ENCODE peak calls at places on chromosomes 7 and 10, in five cellular contexts. D is H1, A is HepG2, J is HCT116, Q is SK-N-SH. O is an unnamed sample.

GRCh38 chr7:16616542-16616941 is 29.0 kb downstream of the ANKMY2 start:
- DNase-seq in D (no peak), A (no peak), J (no peak), Q (no peak), O (no peak)

GRCh38 chr7:107891619-107892366 is 810 bp downstream of the DLD start:
- DNase-seq in D (no peak), A (no peak), J (no peak), Q (no peak), O (no peak)

GRCh38 chr7:121273467-121274167 is 55.2 kb upstream of the WNT16 start:
- DNase-seq in D (no peak), A (no peak), J (no peak), Q (no peak), O (no peak)

GRCh38 chr7:68699090-68699711 is 899.1 kb upstream of the AUTS2 start:
- DNase-seq in D (no peak), A (no peak), J (no peak), Q (no peak), O (no peak)

GRCh38 chr10:61319550-61320256 is 133.5 kb downstream of the TMEM26 start:
- DNase-seq in D (no peak), A (no peak), J (no peak), Q (no peak), O (no peak)

GRCh38 chr7:122556873-122557542 is 141.9 kb downstream of the RNF133 start:
- DNase-seq in D (no peak), A (no peak), J (no peak), Q (no peak), O (no peak)

GRCh38 chr7:37732253-37732652 is 48.7 kb downstream of the GPR141 start:
- DNase-seq in D (peak), A (peak), J (peak), Q (peak), O (peak)

GRCh38 chr7:131235489-131236317 is 92.0 kb upstream of the MKLN1 start:
- DNase-seq in D (no peak), A (peak), J (peak), Q (peak), O (no peak)

GRCh38 chr7:137458399-137458798 is 114.9 kb upstream of the PTN start:
- DNase-seq in D (no peak), A (no peak), J (no peak), Q (no peak), O (no peak)

GRCh38 chr10:77844713-77845454 is 81.7 kb downstream of the DLG5 start:
- DNase-seq in D (no peak), A (no peak), J (peak), Q (no peak), O (peak)

GRCh38 chr7:50595538-50596102 is 30.4 kb upstream of the DDC start:
- DNase-seq in D (no peak), A (peak), J (peak), Q (peak), O (peak)

GRCh38 chr10:78462728-78463228 is 429.1 kb downstream of the RPS24 start:
- DNase-seq in D (no peak), A (no peak), J (no peak), Q (no peak), O (no peak)

GRCh38 chr10:113958631-113959382 is 84.9 kb upstream of the ADRB1 start:
- DNase-seq in D (no peak), A (peak), J (peak), Q (no peak), O (no peak)

GRCh38 chr7:132577206-132578049 is 1.2 kb upstream of the PLXNA4 start:
- DNase-seq in D (no peak), A (no peak), J (no peak), Q (peak), O (no peak)

GRCh38 chr10:47425813-47426419 is 41.8 kb upstream of the ZNF488 start:
- DNase-seq in D (no peak), A (no peak), J (no peak), Q (no peak), O (no peak)

GRCh38 chr10:17544465-17544864 is 72.7 kb downstream of the HACD1 start:
- DNase-seq in D (no peak), A (no peak), J (no peak), Q (no peak), O (no peak)

GRCh38 chr10:10626734-10627133 is 390.9 kb upstream of the CELF2 start:
- DNase-seq in D (no peak), A (no peak), J (no peak), Q (no peak), O (no peak)

GRCh38 chr7:18895456-18895855 is 222.0 kb downstream of the TWIST1 start:
- DNase-seq in D (no peak), A (no peak), J (peak), Q (no peak), O (no peak)

GRCh38 chr10:37379991-37380390 is 254.6 kb downstream of the ANKRD30A start:
- DNase-seq in D (no peak), A (no peak), J (no peak), Q (no peak), O (no peak)

GRCh38 chr7:2660359-2661095 is 27.5 kb upstream of the AMZ1 start:
- DNase-seq in D (no peak), A (no peak), J (no peak), Q (peak), O (no peak)

GRCh38 chr10:68876246-68876918 is 24.7 kb upstream of the DDX50 start:
- DNase-seq in D (no peak), A (peak), J (no peak), Q (no peak), O (peak)

DNA sequence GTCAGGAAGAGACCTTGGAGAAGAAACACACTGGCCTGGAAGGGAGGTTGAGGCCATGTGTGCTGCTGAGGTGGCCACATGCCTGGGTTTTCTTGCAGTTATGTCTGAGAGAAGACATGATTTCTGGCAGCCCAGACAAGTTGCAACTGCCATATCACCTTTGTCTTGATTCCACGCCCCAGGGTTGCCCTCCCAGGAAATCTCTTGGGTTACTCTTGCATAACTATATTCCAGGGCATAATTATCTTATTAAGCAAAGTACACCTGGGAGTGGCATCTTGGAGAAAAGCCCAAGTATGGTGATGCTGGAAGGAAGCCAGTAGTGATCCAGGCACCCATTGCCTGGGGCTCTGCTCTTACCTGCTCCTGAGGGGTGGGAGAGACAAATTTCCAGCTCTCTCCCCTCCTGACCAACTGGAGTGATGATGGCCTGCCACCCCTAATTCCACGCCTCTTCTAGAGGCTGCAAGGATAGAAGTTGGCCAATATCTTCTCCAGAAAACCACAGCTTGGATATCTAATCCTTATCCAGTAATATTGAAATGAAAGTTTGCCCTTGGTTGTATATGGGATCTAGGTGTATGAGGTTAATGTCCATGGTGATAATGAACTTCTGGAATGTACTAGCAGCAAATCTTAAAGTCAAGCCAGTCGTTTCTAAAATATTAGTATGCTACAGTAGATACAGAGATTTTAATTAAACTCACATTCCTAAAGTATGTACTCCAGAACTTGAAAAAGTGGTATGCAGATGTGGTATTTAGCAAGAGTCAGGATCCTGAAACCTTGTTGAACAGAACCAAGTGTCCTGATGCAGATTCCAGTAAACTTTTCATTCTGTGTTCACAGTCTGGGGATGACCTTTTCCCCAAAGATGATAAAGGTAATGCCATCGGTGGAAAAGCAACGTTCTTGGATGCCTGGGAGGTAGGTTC is 5.1 kb downstream of the AKR1B10 start:
- DNase-seq in D (no peak), A (no peak), J (no peak), Q (no peak), O (no peak)
- TF ChIP-seq JUND in D (no peak), A (no peak), J (no peak), Q (no peak), O (no peak)

GRCh38 chr7:15012135-15012534 is 109.6 kb upstream of the DGKB start:
- DNase-seq in D (no peak), A (no peak), J (no peak), Q (no peak), O (no peak)

GRCh38 chr7:15016315-15016667 is 113.7 kb upstream of the DGKB start:
- DNase-seq in D (no peak), A (no peak), J (no peak), Q (no peak), O (no peak)

GRCh38 chr7:15016726-15017125 is 114.2 kb upstream of the DGKB start:
- DNase-seq in D (no peak), A (no peak), J (peak), Q (no peak), O (no peak)

GRCh38 chr7:15018981-15019380 is 116.4 kb upstream of the DGKB start:
- DNase-seq in D (no peak), A (no peak), J (no peak), Q (no peak), O (no peak)

DNA sequence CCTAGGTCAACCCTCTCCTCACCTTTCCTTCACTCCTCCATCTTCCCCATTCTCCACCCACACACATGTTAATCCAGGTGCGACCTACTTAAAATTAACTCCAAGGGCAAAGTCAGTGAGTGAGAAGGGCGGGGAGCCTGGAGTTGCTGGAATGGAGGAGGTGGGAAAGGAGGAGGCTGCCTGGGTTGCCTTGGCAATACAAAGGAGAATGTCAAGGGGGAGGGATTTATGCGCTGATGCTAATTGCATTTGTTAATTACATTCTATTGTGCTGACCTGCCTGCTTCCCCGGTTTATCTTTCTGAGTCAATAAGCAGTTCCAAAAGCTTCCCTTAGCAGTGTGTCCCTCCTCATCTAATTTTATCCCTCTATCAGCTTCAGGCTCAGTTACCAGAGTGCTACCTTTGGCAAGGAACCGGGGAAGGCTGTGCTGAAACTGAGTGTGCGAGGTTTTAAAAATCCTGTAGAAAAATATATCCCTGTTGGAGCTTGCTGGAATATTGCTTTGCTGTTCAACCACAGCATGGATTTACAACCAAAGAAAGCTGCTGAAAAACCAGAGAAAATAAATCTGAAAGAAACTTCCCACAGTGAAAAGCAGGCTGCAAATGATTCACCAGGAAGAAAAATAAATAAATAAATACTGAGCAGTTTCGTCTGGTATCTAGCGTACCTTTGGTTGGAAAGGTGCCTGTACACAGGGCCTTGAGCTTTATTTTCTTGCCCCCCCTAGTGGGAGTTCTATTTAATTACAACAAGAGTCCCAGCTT is 113.2 kb upstream of the DGKB start:
- DNase-seq in D (peak), A (peak), J (peak), Q (peak), O (peak)
- TF ChIP-seq JUND in D (no peak), A (no peak), J (no peak), Q (no peak), O (peak)

DNA sequence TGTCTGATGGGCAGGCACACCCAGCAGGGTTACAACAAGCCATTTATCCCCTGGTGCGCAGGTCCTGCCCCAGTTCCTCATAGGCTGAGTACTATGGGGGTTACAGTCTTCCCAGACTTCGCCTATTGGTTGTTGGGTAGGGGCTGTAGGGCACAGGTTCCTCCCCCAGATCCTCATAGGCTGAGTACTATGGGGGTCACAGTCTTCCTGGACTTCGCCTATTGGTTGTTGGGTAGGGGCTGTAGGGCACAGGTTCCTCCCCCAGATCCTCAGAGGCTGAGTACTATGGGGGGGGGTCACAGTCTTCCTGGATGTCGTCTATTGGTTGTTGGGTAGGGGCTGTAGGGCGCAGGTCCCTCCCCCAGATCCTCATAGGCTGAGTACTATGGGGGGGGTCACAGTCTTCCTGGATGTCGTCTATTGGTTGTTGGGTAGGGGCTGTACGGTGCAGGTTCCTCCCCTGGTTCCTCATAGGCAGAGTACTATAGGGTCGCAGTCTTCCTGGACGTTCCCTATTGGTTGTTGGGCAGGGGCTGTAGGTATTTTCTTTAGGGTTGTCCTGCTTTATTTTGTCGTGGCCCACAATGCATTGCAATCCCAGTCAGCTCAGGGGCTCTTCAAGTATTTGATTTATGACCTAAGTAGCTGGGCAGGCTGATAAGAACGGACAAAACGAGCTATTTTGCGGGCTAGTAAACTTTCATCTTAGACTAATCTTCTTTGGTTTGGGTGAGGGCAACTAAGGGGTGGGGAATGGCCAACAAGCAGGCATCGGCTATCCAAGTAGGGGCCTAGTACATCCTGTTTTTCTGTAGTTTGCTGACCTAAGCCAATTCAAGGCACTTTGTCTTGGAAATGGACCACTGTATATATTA is 3.4 kb downstream of the LRRC27 start:
- DNase-seq in D (no peak), A (peak), J (no peak), Q (no peak), O (no peak)
- TF ChIP-seq JUND in D (no peak), A (no peak), J (no peak), Q (no peak), O (no peak)

DNA sequence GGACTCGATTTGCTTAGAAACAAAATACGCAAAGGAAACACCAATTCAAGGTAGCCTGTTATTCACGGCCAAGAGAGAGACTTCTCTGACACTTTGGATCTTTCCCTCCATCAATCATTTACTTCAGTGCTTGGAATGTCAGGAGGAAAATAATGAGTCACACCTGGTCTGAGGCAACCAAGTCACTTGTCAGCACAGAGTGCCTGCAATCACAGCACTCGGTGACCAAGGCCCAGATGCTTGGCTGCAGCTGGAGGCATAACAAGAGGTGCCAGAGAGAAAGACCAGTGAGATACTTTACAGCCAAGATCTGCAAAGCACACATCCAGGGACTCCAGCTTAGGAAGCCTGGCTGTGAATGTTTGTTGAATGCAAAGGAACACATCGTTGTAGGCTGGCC is 34.0 kb downstream of the ASB13 start:
- DNase-seq in D (no peak), A (peak), J (no peak), Q (no peak), O (peak)
- TF ChIP-seq JUND in D (no peak), A (peak), J (peak), Q (no peak), O (no peak)

DNA sequence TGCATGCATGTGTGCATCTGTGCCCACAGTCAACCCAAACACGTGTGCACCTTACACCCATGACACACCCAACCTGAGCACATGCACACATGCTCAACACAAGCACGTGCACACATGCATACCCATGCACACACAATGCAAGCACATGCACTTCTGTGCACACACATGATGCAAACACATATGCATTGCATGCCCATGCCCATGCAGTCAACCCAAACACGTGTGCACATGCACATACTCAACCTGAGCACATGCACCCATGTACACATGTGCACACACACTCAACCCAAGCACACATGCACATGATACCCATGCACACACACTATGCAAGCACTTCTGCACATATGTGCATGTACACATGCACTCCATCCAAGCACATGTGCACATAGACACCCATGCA is 84.5 kb upstream of the FAM20C start:
- DNase-seq in D (no peak), A (no peak), J (no peak), Q (no peak), O (no peak)
- TF ChIP-seq JUND in D (no peak), A (no peak), J (no peak), Q (no peak), O (no peak)

DNA sequence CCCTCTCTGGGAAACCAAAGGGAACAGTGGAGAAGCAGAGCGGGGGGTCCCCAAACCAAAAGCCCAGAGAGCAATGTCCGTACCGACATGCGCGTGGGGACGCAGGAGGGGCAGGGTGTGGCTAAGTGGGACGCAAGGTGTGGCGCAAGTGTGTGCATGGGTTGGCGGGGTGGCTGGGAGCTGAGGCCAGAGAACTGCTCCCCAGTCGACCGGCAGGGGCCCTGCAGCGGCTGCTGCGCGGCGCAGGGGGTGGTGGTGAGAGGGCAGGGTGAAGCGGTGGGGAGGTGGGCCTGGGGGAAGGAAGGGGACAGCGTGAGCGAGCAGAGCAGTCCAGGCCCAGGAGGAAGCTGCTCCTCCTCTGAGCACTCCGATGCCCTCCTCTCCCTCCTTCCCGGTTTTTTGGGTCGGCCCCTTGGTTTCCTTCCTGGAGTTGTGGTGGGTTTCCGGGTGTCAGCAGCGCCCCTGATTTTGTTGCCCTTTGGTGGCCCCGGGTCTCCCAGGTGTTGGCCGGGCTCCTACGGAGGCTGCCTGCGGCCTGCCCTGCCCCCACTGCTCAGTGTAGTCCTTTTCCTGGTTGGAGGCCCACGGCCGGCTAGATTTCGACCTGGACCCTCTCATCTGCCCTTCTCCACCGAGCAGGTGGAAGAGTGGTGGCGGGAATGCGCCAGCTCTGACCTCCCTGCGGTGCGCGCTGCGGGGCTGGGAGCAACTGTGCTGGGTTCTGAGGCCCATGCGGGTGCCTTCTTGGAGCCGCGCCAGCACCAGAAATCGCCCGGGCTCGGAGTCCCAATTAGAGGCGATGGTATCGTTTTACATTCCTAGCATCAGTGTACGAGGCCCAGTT is 40.5 kb upstream of the COMTD1 start:
- DNase-seq in D (no peak), A (no peak), J (no peak), Q (no peak), O (no peak)
- TF ChIP-seq JUND in D (no peak), A (no peak), J (no peak), Q (no peak), O (no peak)

GRCh38 chr10:5665380-5666323 is 743 bp downstream of the ASB13 start:
- DNase-seq in D (no peak), A (peak), J (no peak), Q (peak), O (peak)

GRCh38 chr10:5661043-5661442 is 5.4 kb downstream of the ASB13 start:
- DNase-seq in D (no peak), A (no peak), J (no peak), Q (no peak), O (no peak)

GRCh38 chr10:5666324-5667220 is at the start of gene ASB13:
- DNase-seq in D (no peak), A (peak), J (peak), Q (peak), O (peak)

GRCh38 chr10:5662708-5663579 is 3.5 kb downstream of the ASB13 start:
- DNase-seq in D (no peak), A (no peak), J (no peak), Q (no peak), O (no peak)

GRCh38 chr10:5663692-5664427 is 2.5 kb downstream of the ASB13 start:
- DNase-seq in D (no peak), A (no peak), J (no peak), Q (peak), O (no peak)
- TF ChIP-seq JUND in D (no peak), A (no peak), J (no peak), Q (no peak), O (no peak)

DNA sequence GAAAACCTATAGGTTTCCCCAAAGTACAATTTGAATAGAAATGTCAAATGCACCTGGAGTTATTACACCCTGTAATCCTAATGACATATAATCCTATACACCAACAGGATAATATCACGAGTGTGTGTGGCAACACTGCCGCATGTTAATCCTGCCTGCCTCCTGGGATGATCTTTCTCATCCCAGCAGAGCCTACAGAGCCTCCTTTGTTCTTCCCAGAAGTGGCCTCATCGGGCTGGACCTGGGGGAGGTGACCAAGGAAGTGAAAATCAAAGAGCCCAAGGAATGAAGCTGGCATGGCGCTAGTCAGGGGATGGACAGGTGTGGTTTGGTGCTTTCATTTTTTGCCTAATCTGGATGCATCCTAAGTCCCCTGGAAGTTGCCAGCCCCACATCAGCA is 29.5 kb upstream of the LEP start:
- DNase-seq in D (no peak), A (no peak), J (no peak), Q (no peak), O (no peak)
- TF ChIP-seq JUND in D (no peak), A (no peak), J (no peak), Q (no peak), O (no peak)

O was measured in T47D.